ENCODE peak calls at places on chromosomes 1 and 21, in seven cellular contexts. D is kidney, Y is heart left ventricle, K is left ventricle myocardium inferior, C is HAP-1, O is breast epithelium, Q is cardiac fibroblast. P is an unnamed sample.

GRCh38 chr1:235883261-235883927 is 16.7 kb upstream of the LYST start:
- DNase-seq in K (peak), D (peak), O (peak), Y (peak), C (no peak), Q (peak), P (peak)

GRCh38 chr21:36479415-36480402 is at the start of gene CLDN14:
- DNase-seq in D (no peak), O (no peak), Y (peak), Q (no peak), C (no peak), K (peak), P (no peak)

GRCh38 chr1:211541715-211542477 is 37.1 kb downstream of the SLC30A1 start:
- DNase-seq in Y (no peak), Q (peak), C (no peak), K (no peak), O (peak), D (peak), P (peak)

GRCh38 chr1:11925938-11926292 is 312 bp downstream of the KIAA2013 start:
- DNase-seq in O (no peak), Q (no peak), K (no peak), C (no peak), D (peak), Y (no peak), P (no peak)

GRCh38 chr1:64470670-64471217 is 815 bp downstream of the CACHD1 start:
- DNase-seq in O (no peak), Q (peak), C (peak), Y (peak), K (peak), D (peak), P (peak)

GRCh38 chr1:174103766-174104165 is 55.6 kb upstream of the RABGAP1L start:
- DNase-seq in Q (no peak), C (no peak), Y (no peak), K (no peak), D (no peak), O (no peak), P (no peak)

GRCh38 chr1:3772027-3772714 is 378 bp upstream of the SMIM1 start:
- DNase-seq in K (peak), Q (peak), C (peak), D (peak), O (peak), Y (peak), P (peak)

GRCh38 chr1:92317836-92318493 is 19.1 kb downstream of the RPAP2 start:
- DNase-seq in D (no peak), Y (no peak), O (no peak), Q (peak), C (no peak), K (no peak), P (no peak)

GRCh38 chr1:21318714-21319159 is 28.5 kb upstream of the ECE1 start:
- DNase-seq in C (peak), K (peak), Q (peak), D (peak), Y (peak), O (peak), P (peak)

GRCh38 chr1:159869173-159869572 is 6.7 kb upstream of the VSIG8 start:
- DNase-seq in D (no peak), K (no peak), O (no peak), Y (no peak), C (no peak), Q (peak), P (peak)

GRCh38 chr1:224205438-224205840 is 22.4 kb downstream of the DEGS1 start:
- DNase-seq in C (no peak), O (no peak), Y (peak), Q (peak), K (no peak), D (no peak), P (peak)

GRCh38 chr1:221187174-221187573 is 307.9 kb downstream of the HLX start:
- DNase-seq in D (no peak), O (no peak), Y (no peak), Q (no peak), K (no peak), C (no peak), P (no peak)

GRCh38 chr1:91806777-91807700 is 78.9 kb downstream of the TGFBR3 start:
- DNase-seq in Q (peak), K (no peak), D (no peak), Y (no peak), O (no peak), C (no peak), P (peak)

GRCh38 chr1:26700711-26701110 is 4.9 kb downstream of the ARID1A start:
- DNase-seq in Q (peak), C (no peak), Y (no peak), D (no peak), K (no peak), O (no peak), P (peak)
- H3K4me3 ChIP-seq in Q (no peak), C (no peak), Y (peak), D (no peak), K (peak), O (no peak), P (no peak)

GRCh38 chr1:70504176-70504820 is 93.2 kb downstream of the CTH start:
- DNase-seq in Y (no peak), C (peak), Q (peak), D (no peak), O (no peak), K (no peak), P (no peak)

GRCh38 chr1:70499695-70500094 is 88.6 kb downstream of the CTH start:
- DNase-seq in K (no peak), Q (no peak), Y (no peak), C (no peak), D (no peak), O (no peak), P (no peak)

GRCh38 chr1:70504821-70505193 is 93.7 kb downstream of the CTH start:
- DNase-seq in Q (peak), K (no peak), D (no peak), O (no peak), Y (no peak), C (peak), P (peak)

GRCh38 chr1:70503358-70503757 is 92.3 kb downstream of the CTH start:
- DNase-seq in Y (no peak), D (no peak), Q (no peak), O (no peak), C (no peak), K (no peak), P (peak)
- H3K4me3 ChIP-seq in Y (no peak), D (no peak), Q (no peak), O (no peak), C (no peak), K (no peak), P (no peak)

DNA sequence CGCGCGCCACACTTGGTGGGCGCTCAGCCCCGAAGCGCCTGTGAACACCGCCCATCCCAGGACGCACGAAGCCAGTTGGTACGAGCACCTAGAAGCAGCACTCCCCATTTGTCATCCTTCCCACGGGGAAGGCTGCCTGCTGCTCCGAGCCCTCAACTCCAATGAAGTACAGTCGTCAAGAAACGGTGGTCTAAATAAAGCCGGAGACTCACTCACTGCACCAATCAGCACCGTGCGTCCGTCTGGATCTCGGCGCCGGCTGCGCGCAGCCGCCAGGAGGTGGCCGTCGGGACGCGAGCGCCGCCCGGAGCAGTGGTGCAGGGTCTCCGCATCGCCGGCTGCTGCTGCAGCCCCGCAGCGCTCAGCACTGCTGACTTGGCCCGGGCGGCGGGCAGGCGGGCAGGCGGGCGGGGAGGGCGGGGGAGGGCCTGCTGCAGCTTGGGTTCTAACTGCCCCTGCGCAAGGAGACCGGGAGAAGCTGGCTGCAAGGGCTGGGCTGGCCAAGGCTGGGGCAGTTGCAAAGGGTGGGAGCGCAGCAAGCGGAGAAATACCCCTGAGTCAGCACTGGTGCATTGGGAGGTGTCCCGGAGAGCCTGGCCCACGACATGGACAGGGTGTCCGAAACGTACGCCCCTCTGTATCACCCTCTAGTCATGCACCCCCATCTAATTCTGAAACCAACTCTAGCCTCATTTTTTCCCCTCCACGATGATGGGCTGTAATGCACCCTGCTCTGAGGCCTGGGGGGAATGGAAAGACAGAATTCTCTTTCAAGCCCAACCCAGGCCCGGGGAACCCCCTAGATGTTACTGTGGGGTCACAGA is 35.8 kb upstream of the H6PD start:
- DNase-seq in K (no peak), Y (peak), Q (peak), D (no peak), C (no peak), O (no peak), P (peak)
- H3K4me3 ChIP-seq in K (peak), Y (peak), Q (no peak), D (no peak), C (no peak), O (no peak), P (peak)

GRCh38 chr1:225700164-225700740 is 47.3 kb upstream of the ENAH start:
- DNase-seq in Y (no peak), O (no peak), Q (peak), D (no peak), K (no peak), C (peak), P (peak)
- H3K4me3 ChIP-seq in Y (no peak), O (no peak), Q (no peak), D (no peak), K (no peak), C (no peak), P (no peak)

GRCh38 chr1:28933918-28934317 is 19.5 kb downstream of the EPB41 start:
- DNase-seq in K (no peak), C (no peak), O (no peak), D (no peak), Y (no peak), Q (no peak), P (no peak)

GRCh38 chr1:28933277-28933676 is 18.9 kb downstream of the EPB41 start:
- DNase-seq in K (no peak), C (no peak), O (no peak), D (no peak), Q (no peak), Y (no peak), P (no peak)

GRCh38 chr1:28934676-28935075 is 20.3 kb downstream of the EPB41 start:
- DNase-seq in Y (no peak), K (no peak), D (no peak), Q (no peak), O (no peak), C (no peak), P (no peak)

GRCh38 chr1:28935293-28935692 is 20.9 kb downstream of the EPB41 start:
- DNase-seq in Q (no peak), K (no peak), O (no peak), C (no peak), D (no peak), Y (no peak), P (no peak)

DNA sequence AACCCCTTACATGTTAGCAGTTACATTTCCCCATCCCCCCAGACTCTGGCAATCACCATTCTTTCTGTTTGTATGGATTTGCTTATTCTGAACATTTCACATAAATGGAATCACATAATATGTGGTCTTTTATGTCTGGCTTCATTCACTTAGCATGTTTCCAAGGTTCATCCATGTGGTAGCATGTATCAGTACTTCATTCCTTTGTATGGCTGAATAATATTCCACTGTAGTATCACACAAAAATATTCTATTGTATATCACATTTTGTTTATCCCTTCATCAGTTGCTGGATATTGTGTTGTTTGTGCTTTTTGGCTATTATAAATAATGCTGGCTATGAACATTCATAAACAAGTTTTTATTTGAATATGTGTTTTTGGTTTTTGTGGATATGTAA is 22.2 kb downstream of the EPB41 start:
- DNase-seq in Q (no peak), K (no peak), Y (no peak), D (no peak), C (no peak), O (no peak), P (no peak)
- H3K4me3 ChIP-seq in Q (no peak), K (no peak), Y (no peak), D (no peak), C (no peak), O (no peak), P (no peak)

DNA sequence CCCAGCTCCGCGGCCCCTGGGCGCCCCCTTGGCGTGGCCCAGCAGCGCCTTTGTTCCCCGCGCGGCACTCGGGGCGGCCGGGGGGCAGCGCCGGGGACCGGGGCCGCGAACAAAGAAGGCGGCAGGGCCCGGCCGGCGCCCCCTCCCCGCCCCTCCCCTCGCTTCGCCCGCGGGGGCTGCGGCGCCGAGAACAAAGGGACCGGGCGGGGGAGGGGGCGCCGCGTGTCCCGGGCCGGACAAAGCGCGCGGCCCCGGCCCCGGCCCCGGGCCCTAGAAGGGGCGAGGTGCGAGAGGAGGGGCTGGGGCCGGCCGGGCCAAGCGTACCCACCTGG is 448 bp downstream of the MARCKSL1 start:
- DNase-seq in Y (no peak), C (no peak), D (no peak), K (no peak), O (no peak), Q (no peak), P (no peak)
- H3K4me3 ChIP-seq in Y (peak), C (peak), D (no peak), K (peak), O (peak), Q (peak), P (peak)

DNA sequence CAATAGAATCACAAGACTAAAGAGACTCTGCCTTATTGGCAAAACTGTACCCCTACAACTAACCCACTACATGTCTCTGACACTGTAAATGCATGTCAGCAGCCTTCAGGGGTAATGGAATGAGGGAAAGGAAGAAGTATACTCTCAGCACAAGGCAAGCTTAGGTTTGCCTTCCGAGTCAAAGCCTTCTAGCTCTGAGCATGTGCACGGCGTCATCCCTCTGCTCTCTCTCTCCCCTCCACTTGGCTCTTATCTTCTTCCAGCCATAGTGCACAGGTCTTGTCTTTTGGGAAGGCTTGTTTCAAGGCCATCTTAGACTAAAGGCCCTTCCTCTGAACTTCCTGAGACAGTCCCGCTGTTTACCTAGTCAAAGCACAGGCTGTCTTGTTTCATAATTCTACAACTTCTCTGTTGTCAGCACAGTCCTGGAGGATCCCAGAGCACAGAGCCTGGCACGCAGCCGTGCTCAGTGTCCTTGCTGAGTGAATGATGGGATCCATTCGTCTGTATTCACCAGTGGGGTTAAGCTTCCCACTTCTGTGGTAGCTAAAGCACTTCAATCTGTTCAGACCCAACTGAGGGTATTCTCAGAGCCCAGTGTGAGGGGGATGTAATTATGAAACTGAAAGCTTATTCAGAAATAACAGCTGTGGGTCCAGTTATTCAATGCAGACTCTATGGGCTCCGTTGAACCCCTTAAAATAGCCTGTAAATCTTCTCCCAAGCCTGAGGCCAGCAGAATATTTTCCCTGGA is 166.5 kb upstream of the PLD5 start:
- DNase-seq in C (no peak), K (peak), O (no peak), Y (no peak), D (no peak), Q (no peak), P (no peak)
- H3K4me3 ChIP-seq in C (no peak), K (no peak), O (no peak), Y (no peak), D (no peak), Q (no peak), P (no peak)

P was measured in astrocyte of the spinal cord.